ENCODE peak calls at places on chromosomes 4 and X, in eight cellular contexts. One of them, this sample, is unnamed. For H3K9me3, the result is how much of the 10 kb centered on the place peaks cover.

GRCh38 chr4:68375667-68376559 is 26.0 kb upstream of the YTHDC1 start:
- DNase-seq in tibial artery: no peak
- DNase-seq in spleen: peak
- DNase-seq in keratinocyte: no peak
- DNase-seq in esophagus squamous epithelium: no peak
- DNase-seq in sigmoid colon: no peak
- DNase-seq in upper lobe of right lung: peak
- DNase-seq in MM.1S: peak
- DNase-seq in this sample: peak

GRCh38 chr4:6885953-6886557 is 23.6 kb upstream of the TBC1D14 start:
- DNase-seq in MM.1S: no peak
- DNase-seq in sigmoid colon: peak
- DNase-seq in keratinocyte: no peak
- DNase-seq in upper lobe of right lung: peak
- DNase-seq in tibial artery: peak
- DNase-seq in esophagus squamous epithelium: no peak
- DNase-seq in spleen: peak
- DNase-seq in this sample: no peak

GRCh38 chr4:179509489-179509888 is 2067.3 kb upstream of the AGA start:
- DNase-seq in esophagus squamous epithelium: no peak
- DNase-seq in upper lobe of right lung: no peak
- DNase-seq in MM.1S: no peak
- DNase-seq in keratinocyte: no peak
- DNase-seq in sigmoid colon: no peak
- DNase-seq in spleen: no peak
- DNase-seq in tibial artery: no peak
- DNase-seq in this sample: no peak

GRCh38 chrX:80879916-80880315 is 70.2 kb upstream of the BRWD3 start:
- DNase-seq in esophagus squamous epithelium: no peak
- DNase-seq in MM.1S: no peak
- DNase-seq in upper lobe of right lung: no peak
- DNase-seq in tibial artery: no peak
- DNase-seq in spleen: no peak
- DNase-seq in keratinocyte: no peak
- DNase-seq in sigmoid colon: no peak
- DNase-seq in this sample: no peak

GRCh38 chr4:173509031-173510001 is 20.7 kb downstream of the HAND2 start:
- DNase-seq in MM.1S: no peak
- DNase-seq in tibial artery: no peak
- DNase-seq in esophagus squamous epithelium: no peak
- DNase-seq in upper lobe of right lung: no peak
- DNase-seq in sigmoid colon: peak
- DNase-seq in keratinocyte: no peak
- DNase-seq in spleen: no peak
- DNase-seq in this sample: no peak

GRCh38 chrX:138877746-138878145 is 166.2 kb upstream of the FGF13 start:
- DNase-seq in keratinocyte: no peak
- DNase-seq in esophagus squamous epithelium: no peak
- DNase-seq in upper lobe of right lung: no peak
- DNase-seq in spleen: no peak
- DNase-seq in sigmoid colon: no peak
- DNase-seq in MM.1S: no peak
- DNase-seq in tibial artery: no peak
- DNase-seq in this sample: no peak

GRCh38 chrX:43949669-43950068 is 23.5 kb downstream of the NDP start:
- DNase-seq in tibial artery: no peak
- DNase-seq in MM.1S: no peak
- DNase-seq in sigmoid colon: no peak
- DNase-seq in spleen: peak
- DNase-seq in upper lobe of right lung: peak
- DNase-seq in keratinocyte: no peak
- DNase-seq in esophagus squamous epithelium: no peak
- DNase-seq in this sample: peak

GRCh38 chr4:23455482-23455881 is 434.4 kb downstream of the PPARGC1A start:
- DNase-seq in esophagus squamous epithelium: no peak
- DNase-seq in MM.1S: no peak
- DNase-seq in upper lobe of right lung: no peak
- DNase-seq in tibial artery: no peak
- DNase-seq in sigmoid colon: no peak
- DNase-seq in spleen: no peak
- DNase-seq in keratinocyte: no peak
- DNase-seq in this sample: peak

GRCh38 chr4:121656269-121656641 is 40.5 kb downstream of the ANXA5 start:
- DNase-seq in keratinocyte: peak
- DNase-seq in spleen: no peak
- DNase-seq in esophagus squamous epithelium: no peak
- DNase-seq in MM.1S: peak
- DNase-seq in upper lobe of right lung: no peak
- DNase-seq in sigmoid colon: no peak
- DNase-seq in tibial artery: peak
- DNase-seq in this sample: peak

GRCh38 chrX:49029876-49030275 is 13.3 kb downstream of the TFE3 start:
- DNase-seq in sigmoid colon: no peak
- DNase-seq in tibial artery: no peak
- DNase-seq in keratinocyte: peak
- DNase-seq in upper lobe of right lung: no peak
- DNase-seq in esophagus squamous epithelium: no peak
- DNase-seq in spleen: no peak
- DNase-seq in MM.1S: no peak
- DNase-seq in this sample: peak

GRCh38 chr4:43316813-43317212 is 424.3 kb downstream of the GRXCR1 start:
- DNase-seq in esophagus squamous epithelium: no peak
- DNase-seq in MM.1S: no peak
- DNase-seq in tibial artery: no peak
- DNase-seq in upper lobe of right lung: no peak
- DNase-seq in keratinocyte: peak
- DNase-seq in spleen: no peak
- DNase-seq in sigmoid colon: no peak
- DNase-seq in this sample: no peak

GRCh38 chr4:139552908-139553307 is 3.1 kb downstream of the SETD7 start:
- DNase-seq in spleen: no peak
- DNase-seq in sigmoid colon: no peak
- DNase-seq in MM.1S: no peak
- DNase-seq in tibial artery: peak
- DNase-seq in esophagus squamous epithelium: no peak
- DNase-seq in upper lobe of right lung: no peak
- DNase-seq in keratinocyte: no peak
- DNase-seq in this sample: no peak

GRCh38 chrX:68599256-68600152 is 48.0 kb upstream of the STARD8 start:
- DNase-seq in spleen: no peak
- DNase-seq in tibial artery: no peak
- DNase-seq in keratinocyte: no peak
- DNase-seq in MM.1S: no peak
- DNase-seq in esophagus squamous epithelium: no peak
- DNase-seq in sigmoid colon: no peak
- DNase-seq in upper lobe of right lung: no peak
- DNase-seq in this sample: no peak

GRCh38 chr4:73870778-73871177 is 1.6 kb downstream of the CXCL1 start:
- DNase-seq in tibial artery: no peak
- DNase-seq in keratinocyte: no peak
- DNase-seq in upper lobe of right lung: no peak
- DNase-seq in esophagus squamous epithelium: no peak
- DNase-seq in MM.1S: no peak
- DNase-seq in spleen: no peak
- DNase-seq in sigmoid colon: no peak
- DNase-seq in this sample: no peak

GRCh38 chr4:124712417-124713212 is at the start of gene ANKRD50:
- DNase-seq in spleen: peak
- DNase-seq in esophagus squamous epithelium: peak
- DNase-seq in MM.1S: peak
- DNase-seq in tibial artery: peak
- DNase-seq in keratinocyte: peak
- DNase-seq in upper lobe of right lung: peak
- DNase-seq in sigmoid colon: peak
- DNase-seq in this sample: peak

GRCh38 chrX:39731735-39732134 is 366.0 kb downstream of the BCOR start:
- DNase-seq in spleen: no peak
- DNase-seq in keratinocyte: no peak
- DNase-seq in esophagus squamous epithelium: no peak
- DNase-seq in sigmoid colon: no peak
- DNase-seq in MM.1S: no peak
- DNase-seq in tibial artery: no peak
- DNase-seq in upper lobe of right lung: no peak
- DNase-seq in this sample: no peak

GRCh38 chr4:24657768-24658617 is 73.6 kb upstream of the DHX15 start:
- DNase-seq in esophagus squamous epithelium: peak
- DNase-seq in tibial artery: no peak
- DNase-seq in sigmoid colon: no peak
- DNase-seq in upper lobe of right lung: no peak
- DNase-seq in MM.1S: peak
- DNase-seq in keratinocyte: peak
- DNase-seq in spleen: no peak
- DNase-seq in this sample: peak

GRCh38 chr4:7985891-7986441 is 46.3 kb upstream of the AFAP1 start:
- DNase-seq in spleen: no peak
- DNase-seq in tibial artery: no peak
- DNase-seq in MM.1S: no peak
- DNase-seq in keratinocyte: no peak
- DNase-seq in sigmoid colon: no peak
- DNase-seq in upper lobe of right lung: no peak
- DNase-seq in esophagus squamous epithelium: no peak
- DNase-seq in this sample: no peak

GRCh38 chr4:113276448-113277158 is 227.2 kb downstream of the ANK2 start:
- DNase-seq in tibial artery: no peak
- DNase-seq in MM.1S: no peak
- DNase-seq in keratinocyte: no peak
- DNase-seq in upper lobe of right lung: no peak
- DNase-seq in esophagus squamous epithelium: no peak
- DNase-seq in sigmoid colon: no peak
- DNase-seq in spleen: no peak
- DNase-seq in this sample: no peak

GRCh38 chr4:159002950-159003349 is 99.9 kb upstream of the RAPGEF2 start:
- DNase-seq in sigmoid colon: no peak
- DNase-seq in esophagus squamous epithelium: no peak
- DNase-seq in MM.1S: no peak
- DNase-seq in upper lobe of right lung: no peak
- DNase-seq in spleen: no peak
- DNase-seq in keratinocyte: no peak
- DNase-seq in tibial artery: no peak
- DNase-seq in this sample: no peak

GRCh38 chr4:82421796-82422560 is 8.3 kb downstream of the HNRNPDL start:
- DNase-seq in tibial artery: no peak
- DNase-seq in spleen: no peak
- DNase-seq in MM.1S: no peak
- DNase-seq in sigmoid colon: no peak
- DNase-seq in esophagus squamous epithelium: no peak
- DNase-seq in upper lobe of right lung: no peak
- DNase-seq in keratinocyte: no peak
- DNase-seq in this sample: no peak

GRCh38 chr4:173910911-173911310 is 372.6 kb downstream of the FBXO8 start:
- DNase-seq in sigmoid colon: no peak
- DNase-seq in esophagus squamous epithelium: no peak
- DNase-seq in keratinocyte: no peak
- DNase-seq in spleen: no peak
- DNase-seq in upper lobe of right lung: no peak
- DNase-seq in tibial artery: no peak
- DNase-seq in MM.1S: no peak
- DNase-seq in this sample: no peak

GRCh38 chr4:144489831-144490230 is 156.1 kb upstream of the HHIP start:
- DNase-seq in esophagus squamous epithelium: no peak
- DNase-seq in MM.1S: no peak
- DNase-seq in spleen: no peak
- DNase-seq in keratinocyte: no peak
- DNase-seq in sigmoid colon: no peak
- DNase-seq in upper lobe of right lung: no peak
- DNase-seq in tibial artery: no peak
- DNase-seq in this sample: no peak

GRCh38 chrX:75547783-75548182 is 24.9 kb upstream of the ZDHHC15 start:
- DNase-seq in MM.1S: no peak
- DNase-seq in sigmoid colon: peak
- DNase-seq in keratinocyte: no peak
- DNase-seq in tibial artery: peak
- DNase-seq in spleen: no peak
- DNase-seq in esophagus squamous epithelium: no peak
- DNase-seq in upper lobe of right lung: peak
- DNase-seq in this sample: no peak

DNA sequence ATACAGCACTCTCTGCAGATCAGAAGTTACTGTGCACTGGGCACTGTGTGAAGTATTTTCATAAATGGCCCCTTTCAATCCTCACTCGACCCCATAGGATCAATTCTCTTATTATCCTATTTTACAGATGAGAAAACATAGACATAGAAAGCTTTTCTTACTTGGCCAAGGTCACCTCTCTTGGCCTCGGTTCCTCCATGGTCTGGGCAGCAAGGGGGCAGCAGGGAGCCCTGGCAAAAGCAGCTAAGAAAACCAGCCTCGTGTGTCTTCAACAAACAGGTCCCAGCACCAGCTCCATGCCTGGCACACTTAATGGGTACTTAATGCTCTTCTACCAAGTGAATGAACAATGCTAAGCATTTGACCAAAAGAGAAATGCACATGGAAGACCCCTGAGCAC is 34.4 kb downstream of the BST1 start:
- DNase-seq in keratinocyte: no peak
- DNase-seq in upper lobe of right lung: no peak
- DNase-seq in sigmoid colon: no peak
- DNase-seq in tibial artery: no peak
- DNase-seq in MM.1S: no peak
- DNase-seq in esophagus squamous epithelium: no peak
- DNase-seq in spleen: no peak
- DNase-seq in this sample: no peak
- TF ChIP-seq CTCF in keratinocyte: no peak
- TF ChIP-seq CTCF in upper lobe of right lung: no peak
- TF ChIP-seq CTCF in sigmoid colon: no peak
- TF ChIP-seq CTCF in tibial artery: no peak
- TF ChIP-seq CTCF in MM.1S: peak
- TF ChIP-seq CTCF in esophagus squamous epithelium: no peak
- TF ChIP-seq CTCF in spleen: no peak
- TF ChIP-seq CTCF in this sample: no peak

GRCh38 chrX:55336176-55336575 is 71.5 kb upstream of the PAGE3 start:
- DNase-seq in spleen: no peak
- DNase-seq in upper lobe of right lung: no peak
- DNase-seq in tibial artery: no peak
- DNase-seq in keratinocyte: no peak
- DNase-seq in MM.1S: no peak
- DNase-seq in sigmoid colon: no peak
- DNase-seq in esophagus squamous epithelium: no peak
- DNase-seq in this sample: no peak
- H3K9me3 ChIP-seq in spleen: under half
- H3K9me3 ChIP-seq in upper lobe of right lung: under half
- H3K9me3 ChIP-seq in tibial artery: under half
- H3K9me3 ChIP-seq in keratinocyte: under half
- H3K9me3 ChIP-seq in MM.1S: under half
- H3K9me3 ChIP-seq in sigmoid colon: under half
- H3K9me3 ChIP-seq in esophagus squamous epithelium: under half
- H3K9me3 ChIP-seq in this sample: under half

GRCh38 chrX:153878969-153879653 is 6.9 kb downstream of the L1CAM start:
- DNase-seq in spleen: peak
- DNase-seq in tibial artery: no peak
- DNase-seq in sigmoid colon: no peak
- DNase-seq in upper lobe of right lung: no peak
- DNase-seq in MM.1S: no peak
- DNase-seq in keratinocyte: no peak
- DNase-seq in esophagus squamous epithelium: no peak
- DNase-seq in this sample: no peak
- H3K4me3 ChIP-seq in spleen: no peak
- H3K4me3 ChIP-seq in tibial artery: no peak
- H3K4me3 ChIP-seq in sigmoid colon: no peak
- H3K4me3 ChIP-seq in upper lobe of right lung: no peak
- H3K4me3 ChIP-seq in MM.1S: no peak
- H3K4me3 ChIP-seq in keratinocyte: no peak
- H3K4me3 ChIP-seq in esophagus squamous epithelium: no peak
- H3K4me3 ChIP-seq in this sample: no peak

GRCh38 chr4:94375364-94375763 is 32.7 kb upstream of the HPGDS start:
- DNase-seq in sigmoid colon: no peak
- DNase-seq in MM.1S: no peak
- DNase-seq in keratinocyte: no peak
- DNase-seq in esophagus squamous epithelium: no peak
- DNase-seq in spleen: no peak
- DNase-seq in upper lobe of right lung: no peak
- DNase-seq in tibial artery: no peak
- DNase-seq in this sample: no peak
- TF ChIP-seq CTCF in sigmoid colon: no peak
- TF ChIP-seq CTCF in MM.1S: no peak
- TF ChIP-seq CTCF in keratinocyte: no peak
- TF ChIP-seq CTCF in esophagus squamous epithelium: no peak
- TF ChIP-seq CTCF in spleen: no peak
- TF ChIP-seq CTCF in upper lobe of right lung: no peak
- TF ChIP-seq CTCF in tibial artery: no peak
- TF ChIP-seq CTCF in this sample: no peak